ENCODE peak calls at places on chromosomes 1 and 21, in five cellular contexts. One of them, this sample, is unnamed. For H3K9me3, the result is how much of the 10 kb centered on the place peaks cover.

GRCh38 chr1:240582953-240583352 is 29.0 kb downstream of the GREM2 start:
- DNase-seq in H9: no peak
- DNase-seq in body of pancreas: no peak
- DNase-seq in heart left ventricle: no peak
- DNase-seq in colonic mucosa: no peak
- DNase-seq in this sample: no peak

GRCh38 chr1:25549273-25550154 is 6.1 kb downstream of the LDLRAP1 start:
- DNase-seq in H9: no peak
- DNase-seq in body of pancreas: peak
- DNase-seq in heart left ventricle: peak
- DNase-seq in colonic mucosa: peak
- DNase-seq in this sample: peak

GRCh38 chr1:35111106-35111505 is 31.9 kb downstream of the ZMYM1 start:
- DNase-seq in H9: no peak
- DNase-seq in body of pancreas: no peak
- DNase-seq in heart left ventricle: no peak
- DNase-seq in colonic mucosa: no peak
- DNase-seq in this sample: no peak

GRCh38 chr1:108897865-108898720 is 21.3 kb downstream of the GPSM2 start:
- DNase-seq in H9: no peak
- DNase-seq in body of pancreas: peak
- DNase-seq in heart left ventricle: no peak
- DNase-seq in colonic mucosa: peak
- DNase-seq in this sample: no peak

GRCh38 chr1:232574867-232575523 is 54.9 kb downstream of the SIPA1L2 start:
- DNase-seq in H9: no peak
- DNase-seq in body of pancreas: no peak
- DNase-seq in heart left ventricle: no peak
- DNase-seq in colonic mucosa: no peak
- DNase-seq in this sample: no peak

GRCh38 chr1:110478241-110478640 is 27.3 kb downstream of the PROK1 start:
- DNase-seq in H9: no peak
- DNase-seq in body of pancreas: no peak
- DNase-seq in heart left ventricle: no peak
- DNase-seq in colonic mucosa: no peak
- DNase-seq in this sample: no peak

GRCh38 chr1:198679535-198680173 is 40.8 kb downstream of the PTPRC start:
- DNase-seq in H9: no peak
- DNase-seq in body of pancreas: no peak
- DNase-seq in heart left ventricle: peak
- DNase-seq in colonic mucosa: no peak
- DNase-seq in this sample: no peak

GRCh38 chr1:29975036-29975694 is 738.8 kb downstream of the PTPRU start:
- DNase-seq in H9: peak
- DNase-seq in body of pancreas: no peak
- DNase-seq in heart left ventricle: no peak
- DNase-seq in colonic mucosa: no peak
- DNase-seq in this sample: peak

GRCh38 chr21:16258834-16259611 is 529.2 kb downstream of the USP25 start:
- DNase-seq in H9: no peak
- DNase-seq in body of pancreas: no peak
- DNase-seq in heart left ventricle: no peak
- DNase-seq in colonic mucosa: no peak
- DNase-seq in this sample: no peak

GRCh38 chr1:154714070-154714623 is 106.2 kb upstream of the ADAR start:
- DNase-seq in H9: no peak
- DNase-seq in body of pancreas: no peak
- DNase-seq in heart left ventricle: no peak
- DNase-seq in colonic mucosa: no peak
- DNase-seq in this sample: no peak

GRCh38 chr1:50450861-50451653 is 27.8 kb upstream of the DMRTA2 start:
- DNase-seq in H9: no peak
- DNase-seq in body of pancreas: no peak
- DNase-seq in heart left ventricle: no peak
- DNase-seq in colonic mucosa: no peak
- DNase-seq in this sample: no peak

GRCh38 chr21:27825035-27825434 is 858.1 kb upstream of the ADAMTS5 start:
- DNase-seq in H9: peak
- DNase-seq in body of pancreas: no peak
- DNase-seq in heart left ventricle: no peak
- DNase-seq in colonic mucosa: no peak
- DNase-seq in this sample: peak

GRCh38 chr21:27831177-27831576 is 864.3 kb upstream of the ADAMTS5 start:
- DNase-seq in H9: no peak
- DNase-seq in body of pancreas: no peak
- DNase-seq in heart left ventricle: no peak
- DNase-seq in colonic mucosa: no peak
- DNase-seq in this sample: no peak

GRCh38 chr21:27823652-27824201 is 856.8 kb upstream of the ADAMTS5 start:
- DNase-seq in H9: no peak
- DNase-seq in body of pancreas: no peak
- DNase-seq in heart left ventricle: no peak
- DNase-seq in colonic mucosa: no peak
- DNase-seq in this sample: no peak

GRCh38 chr21:27831821-27832569 is 865.1 kb upstream of the ADAMTS5 start:
- DNase-seq in H9: no peak
- DNase-seq in body of pancreas: no peak
- DNase-seq in heart left ventricle: no peak
- DNase-seq in colonic mucosa: no peak
- DNase-seq in this sample: no peak

GRCh38 chr21:27827972-27828371 is 861.1 kb upstream of the ADAMTS5 start:
- DNase-seq in H9: no peak
- DNase-seq in body of pancreas: no peak
- DNase-seq in heart left ventricle: no peak
- DNase-seq in colonic mucosa: no peak
- DNase-seq in this sample: no peak
- H3K9me3 ChIP-seq in H9: under half
- H3K9me3 ChIP-seq in body of pancreas: under half
- H3K9me3 ChIP-seq in heart left ventricle: under half
- H3K9me3 ChIP-seq in colonic mucosa: under half
- H3K9me3 ChIP-seq in this sample: under half

GRCh38 chr1:187383366-187383765 is 554.6 kb downstream of the PLA2G4A start:
- DNase-seq in H9: peak
- DNase-seq in body of pancreas: no peak
- DNase-seq in heart left ventricle: no peak
- DNase-seq in colonic mucosa: no peak
- DNase-seq in this sample: peak
- TF ChIP-seq CTCF in H9: peak
- TF ChIP-seq CTCF in body of pancreas: no peak
- TF ChIP-seq CTCF in heart left ventricle: no peak
- TF ChIP-seq CTCF in colonic mucosa: no peak
- TF ChIP-seq CTCF in this sample: peak

DNA sequence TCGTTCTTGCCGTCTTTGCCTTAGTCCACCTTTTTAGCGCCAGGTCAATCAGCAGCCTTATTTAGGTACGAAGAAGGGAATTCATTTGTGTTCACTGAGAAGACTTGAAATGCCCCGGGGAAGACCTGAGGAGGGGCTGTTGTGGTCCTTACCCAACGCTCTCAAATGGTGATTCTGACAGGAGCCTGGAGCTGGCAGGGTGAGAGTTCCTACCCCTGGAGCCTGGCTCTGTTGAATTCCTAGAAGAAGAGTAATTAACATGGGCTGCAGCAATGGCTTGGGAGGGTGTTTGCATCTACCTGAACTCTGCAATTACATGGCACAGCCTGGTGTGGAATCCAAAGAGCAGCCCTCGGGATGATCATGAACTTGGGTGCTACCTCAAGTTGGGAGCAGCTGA is 77.0 kb upstream of the DSCAM start:
- DNase-seq in H9: no peak
- DNase-seq in body of pancreas: no peak
- DNase-seq in heart left ventricle: no peak
- DNase-seq in colonic mucosa: no peak
- DNase-seq in this sample: no peak
- H3K9me3 ChIP-seq in H9: under half
- H3K9me3 ChIP-seq in body of pancreas: under half
- H3K9me3 ChIP-seq in heart left ventricle: under half
- H3K9me3 ChIP-seq in colonic mucosa: under half
- H3K9me3 ChIP-seq in this sample: under half

GRCh38 chr21:42658320-42659105 is 5.1 kb downstream of the PDE9A start:
- DNase-seq in H9: no peak
- DNase-seq in body of pancreas: no peak
- DNase-seq in heart left ventricle: peak
- DNase-seq in colonic mucosa: no peak
- DNase-seq in this sample: no peak

GRCh38 chr21:42655797-42656770 is 2.7 kb downstream of the PDE9A start:
- DNase-seq in H9: no peak
- DNase-seq in body of pancreas: no peak
- DNase-seq in heart left ventricle: peak
- DNase-seq in colonic mucosa: peak
- DNase-seq in this sample: peak

GRCh38 chr21:42654913-42655796 is 1.7 kb downstream of the PDE9A start:
- DNase-seq in H9: no peak
- DNase-seq in body of pancreas: no peak
- DNase-seq in heart left ventricle: peak
- DNase-seq in colonic mucosa: peak
- DNase-seq in this sample: no peak

GRCh38 chr21:42657676-42658319 is 4.4 kb downstream of the PDE9A start:
- DNase-seq in H9: no peak
- DNase-seq in body of pancreas: no peak
- DNase-seq in heart left ventricle: peak
- DNase-seq in colonic mucosa: no peak
- DNase-seq in this sample: no peak

GRCh38 chr21:42656872-42657271 is 3.5 kb downstream of the PDE9A start:
- DNase-seq in H9: no peak
- DNase-seq in body of pancreas: no peak
- DNase-seq in heart left ventricle: peak
- DNase-seq in colonic mucosa: no peak
- DNase-seq in this sample: no peak
- TF ChIP-seq CTCF in H9: no peak
- TF ChIP-seq CTCF in body of pancreas: no peak
- TF ChIP-seq CTCF in heart left ventricle: no peak
- TF ChIP-seq CTCF in colonic mucosa: no peak
- TF ChIP-seq CTCF in this sample: no peak

GRCh38 chr1:11407301-11407994 is 71.5 kb upstream of the DISP3 start:
- DNase-seq in H9: no peak
- DNase-seq in body of pancreas: no peak
- DNase-seq in heart left ventricle: no peak
- DNase-seq in colonic mucosa: no peak
- DNase-seq in this sample: no peak

GRCh38 chr1:11412166-11412565 is 66.8 kb upstream of the DISP3 start:
- DNase-seq in H9: no peak
- DNase-seq in body of pancreas: no peak
- DNase-seq in heart left ventricle: no peak
- DNase-seq in colonic mucosa: no peak
- DNase-seq in this sample: no peak

DNA sequence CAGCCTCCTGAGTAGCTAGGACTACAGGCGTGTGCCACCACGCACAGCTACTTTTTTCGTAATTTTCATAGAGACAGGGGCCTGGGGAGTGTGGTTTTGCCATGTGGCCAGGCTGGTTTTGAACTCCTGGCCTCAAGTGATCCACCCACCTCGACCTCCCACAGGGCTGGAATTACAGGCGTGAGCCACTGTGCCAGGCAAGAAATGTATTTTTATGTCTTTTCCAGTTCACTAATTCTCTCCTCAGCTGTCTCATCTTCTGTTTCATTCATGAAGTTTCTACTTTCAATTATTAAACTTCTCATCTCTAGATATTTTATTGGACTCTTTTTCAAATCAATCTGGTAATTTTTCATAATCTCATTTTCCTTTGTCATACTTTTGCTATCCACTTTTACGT is 72.1 kb upstream of the DISP3 start:
- DNase-seq in H9: no peak
- DNase-seq in body of pancreas: no peak
- DNase-seq in heart left ventricle: no peak
- DNase-seq in colonic mucosa: no peak
- DNase-seq in this sample: no peak
- H3K9me3 ChIP-seq in H9: under half
- H3K9me3 ChIP-seq in body of pancreas: under half
- H3K9me3 ChIP-seq in heart left ventricle: under half
- H3K9me3 ChIP-seq in colonic mucosa: under half
- H3K9me3 ChIP-seq in this sample: under half